ENCODE peak calls at places on chromosomes 5 and 9, in nine cellular contexts. P is activated gamma-delta T cell treated with Interleukin-2 at 50 U/mL for 16 hours, J is LHCN-M2, Z is neural crest cell, N is NCI-H69, K is T-helper 1 cell, W is cardiac muscle cell, L is Daoy, G is T follicular helper cell. U is an unnamed sample.

GRCh38 chr5:35990941-35991592 is at the start of gene UGT3A1:
- DNase-seq in L (no peak), J (no peak), W (peak), Z (peak), N (peak), K (no peak), G (no peak), P (no peak), U (no peak)

GRCh38 chr9:88092699-88093359 is 45.4 kb downstream of the SPATA31C2 start:
- DNase-seq in K (no peak), J (peak), G (no peak), L (no peak), N (no peak), P (no peak), Z (no peak), W (no peak), U (peak)

GRCh38 chr5:98763001-98763630 is 10.3 kb upstream of the RGMB start:
- DNase-seq in L (peak), G (no peak), Z (no peak), P (no peak), N (no peak), W (no peak), J (peak), K (no peak), U (peak)

GRCh38 chr9:85347541-85347940 is 394.2 kb downstream of the AGTPBP1 start:
- DNase-seq in G (no peak), P (no peak), J (no peak), N (no peak), Z (no peak), K (no peak), W (no peak), L (no peak), U (no peak)

GRCh38 chr5:136014976-136015375 is 13.8 kb upstream of the TGFBI start:
- DNase-seq in P (no peak), L (no peak), Z (no peak), W (no peak), N (no peak), K (no peak), J (no peak), G (no peak), U (no peak)

GRCh38 chr9:71663216-71663615 is 105.1 kb downstream of the CEMIP2 start:
- DNase-seq in P (no peak), N (no peak), Z (no peak), W (no peak), G (no peak), J (peak), K (no peak), L (no peak), U (no peak)

GRCh38 chr9:38707885-38708640 is 11.9 kb downstream of the FAM240B start:
- DNase-seq in L (peak), N (peak), P (no peak), Z (no peak), W (no peak), J (peak), K (no peak), G (no peak), U (no peak)

GRCh38 chr9:91349115-91349555 is 12.6 kb downstream of the AUH start:
- DNase-seq in Z (no peak), G (no peak), L (no peak), K (peak), P (no peak), J (no peak), W (no peak), N (no peak), U (no peak)

GRCh38 chr9:111037744-111038335 is 430 bp downstream of the LPAR1 start:
- DNase-seq in W (peak), J (peak), Z (peak), G (no peak), N (peak), P (no peak), L (peak), K (no peak), U (peak)

GRCh38 chr9:101138516-101138915 is 110.0 kb downstream of the PLPPR1 start:
- DNase-seq in Z (no peak), G (no peak), K (no peak), N (peak), J (no peak), P (no peak), W (no peak), L (no peak), U (no peak)

GRCh38 chr5:82073179-82073578 is 101.4 kb downstream of the ATG10 start:
- DNase-seq in J (peak), N (peak), P (no peak), K (no peak), W (no peak), L (no peak), G (no peak), Z (no peak), U (no peak)

GRCh38 chr5:17079562-17079961 is 137.9 kb upstream of the BASP1 start:
- DNase-seq in G (no peak), L (no peak), N (no peak), P (no peak), J (no peak), Z (no peak), K (no peak), W (no peak), U (no peak)

GRCh38 chr5:86964889-86965288 is 302.8 kb upstream of the RASA1 start:
- DNase-seq in L (no peak), N (no peak), P (no peak), G (no peak), W (no peak), Z (no peak), J (no peak), K (no peak), U (no peak)

GRCh38 chr5:36662291-36662851 is 56.0 kb downstream of the SLC1A3 start:
- DNase-seq in L (no peak), J (no peak), N (no peak), P (no peak), W (no peak), K (no peak), Z (no peak), G (no peak), U (no peak)

GRCh38 chr5:172187118-172188032 is 649 bp downstream of the STK10 start:
- DNase-seq in J (peak), Z (peak), L (peak), K (peak), G (peak), W (peak), P (peak), N (peak), U (peak)

GRCh38 chr9:77708416-77708815 is 60.3 kb upstream of the GNA14 start:
- DNase-seq in G (no peak), K (no peak), W (no peak), J (peak), N (no peak), L (no peak), P (no peak), Z (no peak), U (peak)

GRCh38 chr5:88830567-88830966 is 52.4 kb downstream of the MEF2C start:
- DNase-seq in L (no peak), G (no peak), N (no peak), Z (no peak), J (no peak), P (no peak), K (no peak), W (no peak), U (no peak)

GRCh38 chr5:156460496-156460895 is 133.5 kb downstream of the SGCD start:
- DNase-seq in W (no peak), L (peak), N (no peak), P (no peak), G (no peak), J (peak), K (no peak), Z (no peak), U (no peak)

GRCh38 chr5:41399840-41400239 is 110.6 kb downstream of the PLCXD3 start:
- DNase-seq in W (no peak), L (no peak), N (no peak), K (no peak), J (no peak), P (no peak), Z (no peak), G (no peak), U (no peak)